ENCODE peak calls at places on chromosome 14, in seven cellular contexts. Z is thoracic aorta, C is WERI-Rb-1, W is tibial artery, Q is A549, A is colonic mucosa, K is hepatocyte. L is an unnamed sample.

GRCh38 chr14:104031384-104031783 is 54.1 kb upstream of the ASPG start:
- DNase-seq in Z (no peak), C (peak; percentile 53), W (no peak), Q (no peak), A (no peak), K (no peak), L (no peak)

GRCh38 chr14:65187421-65188049 is 85.2 kb upstream of the MAX start:
- DNase-seq in Z (no peak), C (no peak), W (no peak), Q (no peak), A (no peak), K (no peak), L (no peak)

GRCh38 chr14:97366400-97366799 is 569.2 kb downstream of the VRK1 start:
- DNase-seq in Z (no peak), C (no peak), W (no peak), Q (no peak), A (no peak), K (no peak), L (no peak)

GRCh38 chr14:100067971-100068959 is 3.0 kb downstream of the EVL start:
- DNase-seq in Z (no peak), C (no peak), W (no peak), Q (no peak), A (peak; percentile 34), K (no peak), L (no peak)

GRCh38 chr14:99064262-99064954 is 207.6 kb downstream of the BCL11B start:
- DNase-seq in Z (no peak), C (no peak), W (no peak), Q (no peak), A (no peak), K (peak; percentile 38), L (no peak)

GRCh38 chr14:77421241-77421640 is 2.1 kb downstream of the NOXRED1 start:
- DNase-seq in Z (no peak), C (no peak), W (no peak), Q (no peak), A (no peak), K (no peak), L (no peak)

GRCh38 chr14:104794641-104795467 is 694 bp downstream of the AKT1 start:
- DNase-seq in Z (no peak), C (peak; percentile 37), W (no peak), Q (no peak), A (peak; percentile 58), K (peak; percentile 60), L (peak; percentile 59)

GRCh38 chr14:45526715-45527549 is 273.9 kb upstream of the MIS18BP1 start:
- DNase-seq in Z (no peak), C (peak; percentile 55), W (no peak), Q (peak; percentile 20), A (peak; percentile 29), K (peak; percentile 65), L (peak; percentile 65)

GRCh38 chr14:106372870-106373657 is 846.7 kb downstream of the TMEM121 start:
- DNase-seq in Z (no peak), C (peak; percentile 70), W (no peak), Q (peak; percentile 36), A (peak; percentile 57), K (no peak), L (peak; percentile 77)

GRCh38 chr14:77985235-77985634 is 184.9 kb upstream of the NRXN3 start:
- DNase-seq in Z (no peak), C (no peak), W (no peak), Q (no peak), A (no peak), K (no peak), L (no peak)

GRCh38 chr14:102793531-102794328 is 16.5 kb downstream of the TRAF3 start:
- DNase-seq in Z (no peak), C (no peak), W (no peak), Q (no peak), A (no peak), K (no peak), L (no peak)

GRCh38 chr14:62957562-62957961 is 87.7 kb downstream of the KCNH5 start:
- DNase-seq in Z (no peak), C (no peak), W (no peak), Q (no peak), A (no peak), K (peak; percentile 5), L (no peak)

GRCh38 chr14:93879362-93879983 is 47.7 kb upstream of the FAM181A start:
- DNase-seq in Z (no peak), C (no peak), W (peak; percentile 51), Q (no peak), A (no peak), K (no peak), L (no peak)
- H3K4me3 ChIP-seq in Z (peak overlapping the region; percentile 64), C (no peak overlapping the region), W (peak overlapping the region; percentile 36), Q (no peak overlapping the region), A (no peak overlapping the region), K (no peak overlapping the region), L (no peak overlapping the region)

DNA sequence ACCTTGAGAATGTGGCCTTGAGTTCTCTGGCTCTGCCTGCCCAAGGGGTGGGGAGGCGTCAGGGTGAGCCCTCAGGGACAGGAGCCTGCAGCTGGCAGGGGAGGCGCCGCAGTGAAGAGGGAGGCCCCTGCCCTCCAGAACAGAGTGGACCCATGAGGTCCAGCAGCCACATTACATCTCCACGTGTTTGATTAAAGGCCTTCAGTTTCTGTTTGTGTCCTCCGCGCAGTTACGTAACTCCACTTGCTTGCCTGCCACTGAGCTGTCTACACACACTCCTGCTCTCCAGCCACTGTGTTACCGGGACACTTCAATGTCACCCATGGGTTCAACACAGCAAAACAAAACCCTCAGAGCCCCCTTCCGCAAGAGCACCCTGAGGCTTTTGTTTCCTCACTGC is 70.4 kb downstream of the CHGA start:
- DNase-seq in Z (no peak), C (no peak), W (no peak), Q (no peak), A (no peak), K (no peak), L (peak; percentile 58)
- H3K27ac ChIP-seq in Z (no peak overlapping the region), C (no peak overlapping the region), W (no peak overlapping the region), Q (no peak overlapping the region), A (no peak overlapping the region), K (no peak overlapping the region), L (peak overlapping the region; percentile 20)

DNA sequence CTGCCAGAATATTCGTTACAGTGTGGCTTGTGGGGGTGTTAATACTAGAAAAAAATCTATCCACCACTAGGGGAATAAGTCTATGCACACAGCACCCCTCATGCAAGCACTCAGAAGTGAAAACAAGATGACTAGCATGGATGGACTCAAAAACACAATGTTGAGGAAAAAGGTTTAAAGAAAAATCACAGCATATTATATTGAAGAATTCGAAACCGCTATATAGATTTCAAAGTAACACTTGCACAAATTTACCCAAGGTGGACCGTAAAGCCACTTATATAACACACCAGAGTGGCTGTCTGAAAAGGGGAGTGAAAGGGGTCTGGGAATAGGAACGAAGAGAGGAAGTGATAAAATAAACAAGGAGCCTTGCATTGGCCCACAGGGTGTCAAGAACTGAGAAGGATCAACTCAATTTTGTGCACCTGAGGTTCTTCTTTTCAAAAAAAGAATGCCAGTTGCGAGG is 540 bp downstream of the ABCD4 start:
- DNase-seq in Z (no peak), C (no peak), W (no peak), Q (peak; percentile 71), A (no peak), K (peak; percentile 63), L (no peak)
- TF ChIP-seq CTCF in Z (peak; percentile 44), C (peak; percentile 37), W (peak; percentile 50), Q (peak; percentile 30), A (peak; percentile 26), K (peak; percentile 43), L (peak; percentile 52)

GRCh38 chr14:80264698-80265097 is 53.4 kb upstream of the DIO2 start:
- DNase-seq in Z (no peak), C (no peak), W (no peak), Q (no peak), A (no peak), K (no peak), L (no peak)

GRCh38 chr14:80275208-80275850 is 64.0 kb upstream of the DIO2 start:
- DNase-seq in Z (no peak), C (no peak), W (no peak), Q (no peak), A (no peak), K (no peak), L (no peak)

GRCh38 chr14:80266930-80267329 is 55.6 kb upstream of the DIO2 start:
- DNase-seq in Z (no peak), C (no peak), W (no peak), Q (no peak), A (no peak), K (no peak), L (no peak)

GRCh38 chr14:80271389-80271788 is 60.1 kb upstream of the DIO2 start:
- DNase-seq in Z (no peak), C (no peak), W (no peak), Q (no peak), A (no peak), K (no peak), L (no peak)

DNA sequence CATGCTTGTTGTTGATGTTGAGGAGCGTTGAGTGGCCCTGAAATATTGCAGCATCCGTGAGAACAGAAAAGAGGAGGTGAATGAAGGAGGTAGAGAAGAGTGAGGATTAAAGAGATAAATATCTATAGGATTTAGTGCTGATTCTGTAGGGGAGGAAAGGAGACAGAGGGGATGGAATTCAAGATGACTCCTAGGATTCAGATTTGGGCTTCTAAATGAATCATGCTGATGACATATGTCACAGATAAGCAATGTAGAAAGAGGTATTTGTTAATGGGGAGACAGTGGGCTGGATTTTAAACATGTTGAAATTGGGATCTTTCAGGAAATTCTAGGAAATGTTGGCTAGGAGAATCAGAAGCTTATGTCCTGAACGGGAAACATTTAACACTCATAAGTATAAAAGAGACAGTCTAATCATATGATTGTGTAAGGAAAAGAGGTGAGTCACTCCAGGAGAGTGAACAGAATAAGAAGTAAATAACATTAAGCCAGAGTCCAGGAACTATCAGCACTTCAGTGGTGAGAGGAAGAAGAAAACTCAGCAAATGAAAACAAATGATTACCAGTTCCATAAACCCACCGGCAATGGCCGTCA is 58.1 kb upstream of the DIO2 start:
- DNase-seq in Z (no peak), C (no peak), W (no peak), Q (no peak), A (no peak), K (peak; percentile 37), L (no peak)
- H3K4me3 ChIP-seq in Z (no peak overlapping the region), C (no peak overlapping the region), W (no peak overlapping the region), Q (no peak overlapping the region), A (no peak overlapping the region), K (no peak overlapping the region), L (no peak overlapping the region)